ENCODE peak calls at places on chromosomes 12 and 14, in eight cellular contexts. Q is brain microvascular endothelial cell, W is progenitor cell of endocrine pancreas, F is endothelial cell, Z is fibroblast of pulmonary artery, S is HL-60, E is GM13976, Y is right atrium auricular region. X is an unnamed sample.

GRCh38 chr12:100503228-100503628 is 29.6 kb downstream of the NR1H4 start:
- DNase-seq in Q (no peak), W (no peak), F (no peak), Z (no peak), S (no peak), E (no peak), Y (no peak), X (no peak)

GRCh38 chr12:109915171-109916040 is 15.3 kb downstream of the TCHP start:
- DNase-seq in Q (no peak), W (no peak), F (no peak), Z (no peak), S (no peak), E (no peak), Y (no peak), X (no peak)

GRCh38 chr14:51563560-51563959 is 88.2 kb upstream of the FRMD6 start:
- DNase-seq in Q (no peak), W (no peak), F (no peak), Z (no peak), S (no peak), E (no peak), Y (no peak), X (no peak)

GRCh38 chr12:15788266-15789214 is 648 bp downstream of the EPS8 start:
- DNase-seq in Q (no peak), W (peak; percentile 62), F (peak; percentile 24), Z (peak; percentile 66), S (peak; percentile 3), E (peak; percentile 34), Y (no peak), X (peak; percentile 91)

GRCh38 chr12:89244536-89244935 is 107.8 kb downstream of the DUSP6 start:
- DNase-seq in Q (no peak), W (no peak), F (no peak), Z (peak; percentile 84), S (peak; percentile 92), E (no peak), Y (no peak), X (no peak)

GRCh38 chr14:52951730-52952481 is 1.1 kb upstream of the FERMT2 start:
- DNase-seq in Q (peak; percentile 78), W (no peak), F (peak; percentile 51), Z (peak; percentile 87), S (no peak), E (peak; percentile 38), Y (peak; percentile 75), X (peak; percentile 32)

GRCh38 chr12:83092101-83092500 is 405.4 kb downstream of the TMTC2 start:
- DNase-seq in Q (no peak), W (no peak), F (no peak), Z (no peak), S (no peak), E (no peak), Y (no peak), X (no peak)

GRCh38 chr12:56629459-56630179 is 507 bp downstream of the BAZ2A start:
- DNase-seq in Q (no peak), W (peak; percentile 15), F (no peak), Z (no peak), S (no peak), E (peak; percentile 71), Y (no peak), X (no peak)

GRCh38 chr12:53674977-53675700 is 744 bp downstream of the ATP5MC2 start:
- DNase-seq in Q (no peak), W (no peak), F (no peak), Z (no peak), S (no peak), E (no peak), Y (no peak), X (no peak)

GRCh38 chr12:48765753-48766162 is 23.1 kb downstream of the ADCY6 start:
- DNase-seq in Q (peak; percentile 38), W (no peak), F (no peak), Z (peak; percentile 63), S (peak; percentile 66), E (no peak), Y (no peak), X (no peak)

GRCh38 chr14:52325126-52325525 is 11.0 kb downstream of the PTGER2 start:
- DNase-seq in Q (no peak), W (no peak), F (no peak), Z (no peak), S (peak; percentile 72), E (peak; percentile 72), Y (no peak), X (no peak)

GRCh38 chr12:31362759-31363415 is 36.9 kb upstream of the SINHCAF start:
- DNase-seq in Q (no peak), W (no peak), F (no peak), Z (no peak), S (peak; percentile 91), E (peak; percentile 65), Y (no peak), X (no peak)

GRCh38 chr14:52266782-52267181 is 716 bp upstream of the PTGDR start:
- DNase-seq in Q (peak; percentile 52), W (no peak), F (no peak), Z (peak; percentile 28), S (no peak), E (no peak), Y (no peak), X (no peak)

GRCh38 chr12:3077572-3078081 is 448 bp downstream of the TSPAN9 start:
- DNase-seq in Q (no peak), W (no peak), F (peak; percentile 31), Z (peak; percentile 65), S (no peak), E (peak; percentile 44), Y (no peak), X (no peak)

GRCh38 chr14:77098470-77099353 is 654 bp downstream of the CIPC start:
- DNase-seq in Q (no peak), W (no peak), F (peak; percentile 25), Z (no peak), S (no peak), E (no peak), Y (peak; percentile 73), X (peak; percentile 72)

DNA sequence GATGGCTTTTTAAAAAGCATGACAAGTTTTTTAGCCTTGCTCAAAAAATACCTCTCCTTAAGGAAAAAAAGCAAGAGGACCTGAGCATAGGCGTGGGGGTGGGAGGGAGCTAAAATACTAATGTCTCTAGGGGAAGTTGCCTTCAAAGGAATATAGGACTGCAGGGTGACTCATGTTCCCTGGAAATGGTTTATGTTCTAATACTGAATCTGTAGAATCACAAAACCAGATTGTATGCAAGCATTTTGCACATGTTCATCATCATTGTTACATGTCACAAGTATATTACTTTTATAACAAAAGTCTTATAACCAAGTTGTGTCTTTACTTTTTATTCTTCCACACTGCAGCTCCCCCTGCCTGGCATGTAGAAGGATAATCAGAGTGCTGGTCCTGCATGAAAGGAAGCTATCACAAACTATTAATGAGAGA is 36.6 kb downstream of the GPR135 start:
- DNase-seq in Q (peak; percentile 67), W (no peak), F (no peak), Z (peak; percentile 80), S (no peak), E (no peak), Y (no peak), X (no peak)
- TF ChIP-seq CTCF in Q (peak; percentile 61), W (no peak), F (no peak), Z (peak; percentile 49), S (no peak), E (no peak), Y (peak; percentile 62), X (no peak)

GRCh38 chr14:33218030-33218429 is 279.4 kb downstream of the NPAS3 start:
- DNase-seq in Q (no peak), W (no peak), F (no peak), Z (no peak), S (no peak), E (no peak), Y (no peak), X (no peak)
- TF ChIP-seq CTCF in Q (no peak), W (no peak), F (no peak), Z (no peak), S (no peak), E (no peak), Y (no peak), X (no peak)

GRCh38 chr12:5902736-5903135 is 42.3 kb downstream of the ANO2 start:
- DNase-seq in Q (no peak), W (no peak), F (no peak), Z (no peak), S (no peak), E (no peak), Y (peak; percentile 9), X (peak; percentile 5)

GRCh38 chr12:5904441-5904840 is 40.6 kb downstream of the ANO2 start:
- DNase-seq in Q (no peak), W (no peak), F (no peak), Z (no peak), S (no peak), E (no peak), Y (no peak), X (no peak)

GRCh38 chr12:5900533-5901255 is 44.4 kb downstream of the ANO2 start:
- DNase-seq in Q (no peak), W (no peak), F (no peak), Z (no peak), S (no peak), E (no peak), Y (peak; percentile 36), X (no peak)

GRCh38 chr12:5901416-5901815 is 43.6 kb downstream of the ANO2 start:
- DNase-seq in Q (no peak), W (no peak), F (no peak), Z (no peak), S (no peak), E (no peak), Y (peak; percentile 36), X (no peak)

DNA sequence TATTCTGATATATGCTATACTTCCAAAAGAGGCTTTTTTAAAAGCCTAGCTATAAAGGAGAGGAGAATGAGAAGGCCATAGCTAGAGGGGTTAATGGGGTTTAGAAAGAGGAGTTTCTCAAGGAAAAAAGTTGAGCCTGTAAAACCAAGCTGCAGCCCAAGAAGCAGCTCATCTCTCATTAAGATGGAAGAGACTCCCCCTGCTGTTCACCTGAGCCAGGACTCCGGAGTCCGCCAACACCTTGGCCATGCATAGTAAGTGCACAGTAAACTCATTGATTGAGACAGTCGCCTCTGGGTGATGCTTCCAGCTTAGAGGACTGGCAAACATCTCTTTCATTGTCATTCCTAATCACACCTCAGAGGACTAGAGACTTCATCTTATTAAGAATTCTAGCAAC is 46.2 kb downstream of the ANO2 start:
- DNase-seq in Q (no peak), W (no peak), F (no peak), Z (no peak), S (no peak), E (no peak), Y (peak; percentile 49), X (no peak)
- TF ChIP-seq CTCF in Q (peak; percentile 35), W (peak; percentile 25), F (peak; percentile 14), Z (no peak), S (no peak), E (no peak), Y (no peak), X (no peak)

GRCh38 chr12:116012757-116013156 is 264.7 kb downstream of the MED13L start:
- DNase-seq in Q (no peak), W (no peak), F (no peak), Z (no peak), S (no peak), E (no peak), Y (no peak), X (no peak)

GRCh38 chr12:116011217-116011616 is 266.3 kb downstream of the MED13L start:
- DNase-seq in Q (no peak), W (no peak), F (no peak), Z (no peak), S (no peak), E (no peak), Y (no peak), X (no peak)

GRCh38 chr12:116010467-116010866 is 267.0 kb downstream of the MED13L start:
- DNase-seq in Q (no peak), W (no peak), F (no peak), Z (no peak), S (no peak), E (no peak), Y (no peak), X (no peak)

GRCh38 chr12:116006141-116006540 is 271.4 kb downstream of the MED13L start:
- DNase-seq in Q (no peak), W (no peak), F (no peak), Z (no peak), S (no peak), E (no peak), Y (no peak), X (no peak)

GRCh38 chr12:116009805-116010204 is 267.7 kb downstream of the MED13L start:
- DNase-seq in Q (no peak), W (no peak), F (no peak), Z (peak; percentile 10), S (no peak), E (no peak), Y (no peak), X (no peak)
- TF ChIP-seq CTCF in Q (peak; percentile 64), W (peak; percentile 42), F (peak; percentile 72), Z (peak; percentile 44), S (no peak), E (no peak), Y (peak; percentile 38), X (no peak)

X was measured in lower leg skin.